ENCODE peak calls at places on chromosomes 4 and X, in eight cellular contexts. V is choroid plexus epithelial cell; O is cardiac septum; L is NCI-H1092 treated with DMSO at 0.1 percent for 48 hours; X is stimulated activated CD8-positive, alpha-beta memory T cell treated with anti-CD3 and anti-CD28 coated beads, Interleukin-12 subunit alpha, Interleukin-12 subunit beta, amount 100 ng/mL, for 4 hours; M is hepatocyte; D is fibroblast of lung; Z is suprapubic skin. R is an unnamed sample.
A peak's percentile ranks its signal among the peaks of the same experiment; 100 is the strongest.

GRCh38 chr4:74428278-74428677 is 16.7 kb upstream of the AREG start:
- DNase-seq in V (peak; percentile 72), O (no peak), L (no peak), X (no peak), M (no peak), D (peak; percentile 78), Z (no peak), R (no peak)

GRCh38 chr4:183840311-183840710 is 64.8 kb upstream of the STOX2 start:
- DNase-seq in V (peak; percentile 88), O (no peak), L (peak; percentile 60), X (peak; percentile 9), M (peak; percentile 92), D (peak; percentile 85), Z (no peak), R (peak; percentile 25)

GRCh38 chrX:12228862-12229261 is 90.6 kb downstream of the FRMPD4 start:
- DNase-seq in V (no peak), O (no peak), L (no peak), X (no peak), M (no peak), D (no peak), Z (no peak), R (no peak)

GRCh38 chrX:42930951-42931350 is 153.0 kb upstream of the PPP1R2C start:
- DNase-seq in V (no peak), O (no peak), L (no peak), X (no peak), M (no peak), D (no peak), Z (no peak), R (no peak)

GRCh38 chrX:136865270-136866168 is 15.0 kb downstream of the RBMX start:
- DNase-seq in V (no peak), O (no peak), L (no peak), X (no peak), M (no peak), D (no peak), Z (no peak), R (no peak)

GRCh38 chr4:184472540-184473264 is 1.6 kb downstream of the IRF2 start:
- DNase-seq in V (peak; percentile 60), O (peak; percentile 92), L (peak; percentile 45), X (peak; percentile 33), M (peak; percentile 91), D (peak; percentile 58), Z (peak; percentile 91), R (no peak)

GRCh38 chr4:92270908-92271307 is 32.9 kb upstream of the GRID2 start:
- DNase-seq in V (peak; percentile 8), O (no peak), L (no peak), X (no peak), M (no peak), D (no peak), Z (no peak), R (no peak)

GRCh38 chr4:78057600-78058560 is 757 bp downstream of the FRAS1 start:
- DNase-seq in V (peak; percentile 34), O (no peak), L (peak; percentile 65), X (no peak), M (peak; percentile 69), D (peak; percentile 19), Z (peak; percentile 76), R (no peak)

GRCh38 chr4:103996637-103997036 is 276.9 kb upstream of the TACR3 start:
- DNase-seq in V (peak; percentile 73), O (no peak), L (no peak), X (no peak), M (peak; percentile 85), D (peak; percentile 42), Z (no peak), R (peak; percentile 65)

GRCh38 chr4:89836031-89836777 is 757 bp downstream of the SNCA start:
- DNase-seq in V (no peak), O (peak; percentile 73), L (no peak), X (no peak), M (peak; percentile 5), D (no peak), Z (no peak), R (no peak)

GRCh38 chrX:275476-275966 is 5.7 kb upstream of the PLCXD1 start:
- DNase-seq in V (no peak), O (peak; percentile 72), L (no peak), X (no peak), M (no peak), D (no peak), Z (peak; percentile 62), R (no peak)

GRCh38 chr4:77711469-77711868 is 105.8 kb downstream of the CXCL13 start:
- DNase-seq in V (no peak), O (no peak), L (no peak), X (no peak), M (no peak), D (no peak), Z (no peak), R (no peak)

GRCh38 chr4:119833611-119834010 is 205.0 kb upstream of the PDE5A start:
- DNase-seq in V (peak; percentile 32), O (no peak), L (no peak), X (no peak), M (no peak), D (no peak), Z (no peak), R (peak; percentile 41)

GRCh38 chrX:116135277-116135676 is 35.3 kb upstream of the AGTR2 start:
- DNase-seq in V (no peak), O (no peak), L (no peak), X (no peak), M (no peak), D (no peak), Z (no peak), R (no peak)

GRCh38 chrX:128518508-128518907 is 466.3 kb upstream of the ACTRT1 start:
- DNase-seq in V (peak; percentile 1), O (no peak), L (peak; percentile 50), X (no peak), M (peak; percentile 7), D (no peak), Z (no peak), R (no peak)

GRCh38 chr4:8897768-8898167 is 26.1 kb upstream of the HMX1 start:
- DNase-seq in V (no peak), O (no peak), L (no peak), X (no peak), M (no peak), D (no peak), Z (no peak), R (no peak)

R was measured in skeletal muscle cell.